ENCODE peak calls at places on chromosomes 7 and 10, in four cellular contexts. A, L, E and B are unnamed samples. For H3K9me3, the result is how much of the 10 kb centered on the place peaks cover.

GRCh38 chr7:68269410-68269809 is 1272.8 kb downstream of the TYW1 start:
- DNase-seq in A (no peak), L (no peak), E (no peak), B (no peak)

GRCh38 chr10:85995791-85996190 is 370.8 kb downstream of the GRID1 start:
- DNase-seq in A (peak), L (peak), E (no peak), B (peak)

GRCh38 chr7:91945476-91945875 is 4.8 kb downstream of the AKAP9 start:
- DNase-seq in A (peak), L (no peak), E (no peak), B (no peak)

GRCh38 chr10:20624642-20625041 is 272.5 kb downstream of the NEBL start:
- DNase-seq in A (no peak), L (no peak), E (no peak), B (no peak)

GRCh38 chr10:129328531-129328930 is 138.5 kb upstream of the MGMT start:
- DNase-seq in A (no peak), L (no peak), E (no peak), B (no peak)

GRCh38 chr10:2620827-2621521 is 446.4 kb upstream of the PFKP start:
- DNase-seq in A (no peak), L (no peak), E (no peak), B (peak)

GRCh38 chr10:69279110-69279509 is 814 bp downstream of the HK1 start:
- DNase-seq in A (no peak), L (peak), E (no peak), B (no peak)

GRCh38 chr7:147509052-147509480 is 1081.5 kb upstream of the C7orf33 start:
- DNase-seq in A (no peak), L (no peak), E (no peak), B (no peak)

GRCh38 chr10:50322075-50322474 is 70.8 kb upstream of the ASAH2 start:
- DNase-seq in A (no peak), L (no peak), E (no peak), B (no peak)

GRCh38 chr7:64882341-64883112 is 20.5 kb upstream of the ZNF273 start:
- DNase-seq in A (no peak), L (no peak), E (no peak), B (peak)

GRCh38 chr7:126657599-126658358 is 595.0 kb downstream of the GRM8 start:
- DNase-seq in A (peak), L (peak), E (no peak), B (no peak)

GRCh38 chr7:56009695-56010094 is 41.5 kb downstream of the PSPH start:
- DNase-seq in A (peak), L (no peak), E (no peak), B (no peak)

GRCh38 chr10:77023396-77023795 is 614.2 kb downstream of the KCNMA1 start:
- DNase-seq in A (no peak), L (no peak), E (no peak), B (no peak)

GRCh38 chr7:28572321-28573058 is 160.2 kb downstream of the CREB5 start:
- DNase-seq in A (no peak), L (no peak), E (no peak), B (no peak)

GRCh38 chr10:43931308-43931930 is 282.7 kb upstream of the ZNF32 start:
- DNase-seq in A (no peak), L (no peak), E (no peak), B (no peak)

GRCh38 chr7:23523486-23524075 is 8.2 kb downstream of the TRA2A start:
- DNase-seq in A (no peak), L (no peak), E (no peak), B (no peak)

GRCh38 chr10:110279062-110279986 is 25.4 kb downstream of the SMNDC1 start:
- DNase-seq in A (peak), L (peak), E (no peak), B (peak)

GRCh38 chr10:125141860-125142484 is 18.4 kb downstream of the CTBP2 start:
- DNase-seq in A (no peak), L (no peak), E (no peak), B (no peak)

GRCh38 chr10:60549686-60550085 is 160.0 kb upstream of the ANK3 start:
- DNase-seq in A (peak), L (no peak), E (no peak), B (no peak)

GRCh38 chr7:82810558-82811259 is 352.0 kb downstream of the PCLO start:
- DNase-seq in A (peak), L (no peak), E (no peak), B (peak)

DNA sequence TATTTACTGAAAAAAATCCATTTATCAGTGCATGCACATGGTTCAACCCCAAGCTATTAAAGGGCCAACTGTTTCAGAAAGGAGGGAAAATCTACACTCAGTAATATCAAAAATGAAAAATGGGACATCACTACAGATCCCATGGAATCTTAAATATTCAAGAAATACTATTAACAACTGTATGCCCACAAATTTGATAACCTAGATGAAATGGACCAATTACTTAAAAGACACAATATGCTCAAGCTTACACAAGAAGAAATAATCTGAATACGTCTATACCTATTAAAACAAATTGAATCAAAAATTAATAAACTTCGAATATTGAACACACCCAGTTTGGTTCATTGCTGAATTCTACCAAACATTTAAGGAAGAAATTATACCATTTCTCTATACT is 87.9 kb downstream of the KMT2C start:
- DNase-seq in A (no peak), L (no peak), E (no peak), B (no peak)
- H3K9me3 ChIP-seq in A (under half), L (under half), E (under half), B (under half)

GRCh38 chr7:120941064-120941463 is 9.5 kb upstream of the ING3 start:
- DNase-seq in A (no peak), L (no peak), E (no peak), B (no peak)
- TF ChIP-seq SUZ12 in A (no peak), L (no peak), E (no peak), B (no peak)

GRCh38 chr10:63240807-63241206 is 107.7 kb downstream of the NRBF2 start:
- DNase-seq in A (no peak), L (no peak), E (no peak), B (no peak)

GRCh38 chr10:63250032-63250431 is 116.9 kb downstream of the NRBF2 start:
- DNase-seq in A (no peak), L (no peak), E (no peak), B (no peak)

GRCh38 chr10:63241898-63242297 is 108.8 kb downstream of the NRBF2 start:
- DNase-seq in A (no peak), L (no peak), E (no peak), B (no peak)

GRCh38 chr10:63247771-63248170 is 114.6 kb downstream of the NRBF2 start:
- DNase-seq in A (no peak), L (no peak), E (no peak), B (no peak)

GRCh38 chr10:63246361-63246760 is 113.2 kb downstream of the NRBF2 start:
- DNase-seq in A (no peak), L (no peak), E (no peak), B (no peak)
- H3K9me3 ChIP-seq in A (under half), L (under half), E (under half), B (under half)

GRCh38 chr7:117323585-117323876 is 673 bp upstream of the WNT2 start:
- DNase-seq in A (no peak), L (no peak), E (no peak), B (no peak)

GRCh38 chr7:117320523-117320922 is 2.3 kb downstream of the WNT2 start:
- DNase-seq in A (no peak), L (no peak), E (no peak), B (no peak)

GRCh38 chr7:117323877-117324699 is 1.2 kb upstream of the WNT2 start:
- DNase-seq in A (no peak), L (no peak), E (peak), B (no peak)

GRCh38 chr7:117324940-117325339 is 2.1 kb upstream of the WNT2 start:
- DNase-seq in A (no peak), L (no peak), E (no peak), B (no peak)

GRCh38 chr7:117322741-117323584 is at the start of gene WNT2:
- DNase-seq in A (no peak), L (no peak), E (peak), B (no peak)
- TF ChIP-seq SUZ12 in A (no peak), L (no peak), E (peak), B (no peak)